ENCODE peak calls at places on chromosomes 12 and 14, in ten cellular contexts. I, X, Z, D, A, K, S, L, H and O are unnamed samples.

GRCh38 chr12:31516702-31517101 is 74.2 kb downstream of the DENND5B start:
- DNase-seq in I (no peak), X (no peak), Z (no peak), D (no peak), A (no peak), K (no peak), S (no peak), L (no peak), H (no peak), O (no peak)

GRCh38 chr12:96294831-96295230 is 100.7 kb downstream of the ELK3 start:
- DNase-seq in I (no peak), X (no peak), Z (no peak), D (no peak), A (no peak), K (no peak), S (no peak), L (peak), H (no peak), O (no peak)

GRCh38 chr12:103257763-103258162 is 238.0 kb downstream of the C12orf42 start:
- DNase-seq in I (no peak), X (no peak), Z (no peak), D (no peak), A (no peak), K (no peak), S (no peak), L (no peak), H (no peak), O (no peak)

GRCh38 chr14:72516936-72517408 is 376.9 kb downstream of the DPF3 start:
- DNase-seq in I (peak), X (peak), Z (peak), D (peak), A (peak), K (no peak), S (peak), L (peak), H (peak), O (peak)

GRCh38 chr12:104555650-104556049 is 98.9 kb downstream of the CHST11 start:
- DNase-seq in I (no peak), X (no peak), Z (no peak), D (peak), A (no peak), K (no peak), S (no peak), L (no peak), H (no peak), O (no peak)

GRCh38 chr12:49619286-49619685 is 4.1 kb upstream of the PRPF40B start:
- DNase-seq in I (no peak), X (no peak), Z (no peak), D (no peak), A (no peak), K (no peak), S (no peak), L (no peak), H (no peak), O (no peak)

GRCh38 chr12:114192549-114192948 is 213.4 kb downstream of the TBX5 start:
- DNase-seq in I (no peak), X (no peak), Z (no peak), D (no peak), A (no peak), K (no peak), S (no peak), L (no peak), H (no peak), O (no peak)

GRCh38 chr12:64665506-64665905 is 55.2 kb downstream of the RASSF3 start:
- DNase-seq in I (no peak), X (no peak), Z (peak), D (no peak), A (no peak), K (no peak), S (no peak), L (no peak), H (no peak), O (no peak)

GRCh38 chr14:75806247-75806876 is 145.3 kb downstream of the TTLL5 start:
- DNase-seq in I (no peak), X (no peak), Z (no peak), D (no peak), A (no peak), K (no peak), S (no peak), L (no peak), H (no peak), O (no peak)

GRCh38 chr12:113443030-113443539 is 20.9 kb downstream of the SDSL start:
- DNase-seq in I (no peak), X (no peak), Z (no peak), D (no peak), A (no peak), K (no peak), S (no peak), L (no peak), H (no peak), O (no peak)

GRCh38 chr12:82627799-82628198 is 58.9 kb upstream of the TMTC2 start:
- DNase-seq in I (no peak), X (no peak), Z (no peak), D (peak), A (no peak), K (no peak), S (no peak), L (peak), H (peak), O (peak)

GRCh38 chr14:106586098-106586704 is 1059.8 kb downstream of the TMEM121 start:
- DNase-seq in I (no peak), X (no peak), Z (no peak), D (peak), A (peak), K (no peak), S (no peak), L (no peak), H (no peak), O (peak)

GRCh38 chr14:88559852-88560251 is 3.0 kb upstream of the ZC3H14 start:
- DNase-seq in I (no peak), X (no peak), Z (peak), D (peak), A (no peak), K (no peak), S (no peak), L (peak), H (peak), O (peak)

GRCh38 chr14:96090441-96091148 is 51.4 kb downstream of the C14orf132 start:
- DNase-seq in I (peak), X (no peak), Z (no peak), D (peak), A (no peak), K (no peak), S (peak), L (peak), H (peak), O (peak)

GRCh38 chr12:79451988-79452387 is 238.8 kb downstream of the PAWR start:
- DNase-seq in I (peak), X (no peak), Z (no peak), D (no peak), A (no peak), K (no peak), S (no peak), L (peak), H (peak), O (no peak)

GRCh38 chr12:58066296-58066695 is 124.9 kb downstream of the ATP23 start:
- DNase-seq in I (no peak), X (no peak), Z (no peak), D (no peak), A (no peak), K (no peak), S (no peak), L (peak), H (no peak), O (no peak)

GRCh38 chr14:94026886-94027469 is 838 bp downstream of the OTUB2 start:
- DNase-seq in I (no peak), X (no peak), Z (no peak), D (no peak), A (no peak), K (no peak), S (no peak), L (no peak), H (no peak), O (no peak)

GRCh38 chr14:48584031-48584430 is 908.6 kb upstream of the MDGA2 start:
- DNase-seq in I (no peak), X (no peak), Z (peak), D (no peak), A (no peak), K (no peak), S (no peak), L (no peak), H (no peak), O (no peak)